ENCODE peak calls at places on chromosomes 7 and 10, in four cellular contexts. H, I, A and T are unnamed samples.
A peak's percentile ranks its signal among the peaks of the same experiment; 100 is the strongest.

GRCh38 chr10:16854623-16855022 is 37.4 kb upstream of the RSU1 start:
- DNase-seq in H (no peak), I (no peak), A (no peak), T (no peak)

GRCh38 chr10:65348637-65349036 is 1577.2 kb upstream of the LRRTM3 start:
- DNase-seq in H (no peak), I (no peak), A (no peak), T (no peak)

GRCh38 chr7:23680417-23681405 is 712 bp downstream of the FAM221A start:
- DNase-seq in H (peak; percentile 47), I (peak; percentile 17), A (peak; percentile 83), T (peak; percentile 16)

GRCh38 chr10:60099998-60100747 is 193.8 kb upstream of the CCDC6 start:
- DNase-seq in H (no peak), I (no peak), A (no peak), T (no peak)

GRCh38 chr10:121832647-121833046 is 95.2 kb downstream of the ATE1 start:
- DNase-seq in H (no peak), I (no peak), A (no peak), T (no peak)

GRCh38 chr10:78267598-78267997 is 233.9 kb downstream of the RPS24 start:
- DNase-seq in H (no peak), I (no peak), A (no peak), T (no peak)

GRCh38 chr10:104122273-104123107 is 519 bp downstream of the SFR1 start:
- DNase-seq in H (no peak), I (no peak), A (peak; percentile 70), T (no peak)

GRCh38 chr10:69045441-69046300 is 42.2 kb upstream of the SRGN start:
- DNase-seq in H (no peak), I (no peak), A (peak; percentile 74), T (peak; percentile 18)

GRCh38 chr10:8130973-8131911 is 76.8 kb downstream of the GATA3 start:
- DNase-seq in H (no peak), I (peak; percentile 20), A (no peak), T (peak; percentile 41)

GRCh38 chr7:111059826-111060225 is 31.1 kb upstream of the LRRN3 start:
- DNase-seq in H (no peak), I (no peak), A (no peak), T (no peak)

GRCh38 chr7:86733783-86734182 is 90.1 kb downstream of the GRM3 start:
- DNase-seq in H (no peak), I (no peak), A (no peak), T (no peak)

GRCh38 chr7:31782411-31782991 is 95.5 kb downstream of the PPP1R17 start:
- DNase-seq in H (no peak), I (no peak), A (no peak), T (no peak)

GRCh38 chr7:26865094-26865388 is 651 bp upstream of the SKAP2 start:
- DNase-seq in H (peak; percentile 62), I (no peak), A (peak; percentile 90), T (no peak)

GRCh38 chr7:120805636-120806388 is 52.1 kb downstream of the TSPAN12 start:
- DNase-seq in H (peak; percentile 26), I (peak; percentile 15), A (no peak), T (peak; percentile 24)

GRCh38 chr10:28984431-28984830 is 304.4 kb upstream of the LYZL1 start:
- DNase-seq in H (peak; percentile 19), I (no peak), A (peak; percentile 96), T (no peak)

GRCh38 chr7:3995187-3995586 is 686.9 kb upstream of the FOXK1 start:
- DNase-seq in H (no peak), I (no peak), A (no peak), T (no peak)

GRCh38 chr10:97291357-97292096 is 910 bp downstream of the ARHGAP19 start:
- DNase-seq in H (no peak), I (no peak), A (no peak), T (no peak)

GRCh38 chr7:73312831-73313520 is 4.3 kb upstream of the NSUN5 start:
- DNase-seq in H (no peak), I (no peak), A (no peak), T (no peak)

GRCh38 chr7:77238703-77239136 is 39.1 kb upstream of the FGL2 start:
- DNase-seq in H (no peak), I (no peak), A (no peak), T (no peak)

GRCh38 chr10:131788386-131788785 is 112.4 kb upstream of the PPP2R2D start:
- DNase-seq in H (no peak), I (no peak), A (no peak), T (no peak)

GRCh38 chr7:123498651-123499050 is 35.7 kb downstream of the IQUB start:
- DNase-seq in H (no peak), I (no peak), A (no peak), T (no peak)

GRCh38 chr7:116948934-116949333 is 4.4 kb upstream of the ST7 start:
- DNase-seq in H (no peak), I (no peak), A (no peak), T (no peak)

GRCh38 chr7:11232462-11232861 is 258.8 kb downstream of the PHF14 start:
- DNase-seq in H (no peak), I (no peak), A (no peak), T (no peak)

GRCh38 chr10:28020993-28021982 is 22.4 kb upstream of the ODAD2 start:
- DNase-seq in H (no peak), I (no peak), A (no peak), T (no peak)

GRCh38 chr10:35462491-35462934 is 126.2 kb downstream of the CCNY start:
- DNase-seq in H (no peak), I (no peak), A (no peak), T (no peak)

GRCh38 chr7:44637788-44638594 is 31.6 kb downstream of the OGDH start:
- DNase-seq in H (peak; percentile 62), I (peak; percentile 76), A (peak; percentile 89), T (peak; percentile 75)

GRCh38 chr7:30445770-30446169 is 32.8 kb downstream of the NOD1 start:
- DNase-seq in H (peak; percentile 93), I (peak; percentile 55), A (peak; percentile 90), T (peak; percentile 49)

GRCh38 chr7:80415522-80415921 is 96.3 kb downstream of the GNAT3 start:
- DNase-seq in H (no peak), I (no peak), A (no peak), T (no peak)

GRCh38 chr7:133770863-133771492 is 356.2 kb upstream of the LRGUK start:
- DNase-seq in H (no peak), I (no peak), A (no peak), T (no peak)

GRCh38 chr7:3432916-3433315 is 131.9 kb downstream of the SDK1 start:
- DNase-seq in H (no peak), I (no peak), A (no peak), T (no peak)